ENCODE peak calls at places on chromosome 14, in eight cellular contexts. S, R, N, U, A, W, V and L are unnamed samples.

GRCh38 chr14:77347746-77348145 is 26.9 kb downstream of the GSTZ1 start:
- ATAC-seq in R (no peak), S (no peak), N (no peak), A (no peak), W (no peak), V (no peak), U (peak; percentile 66), L (no peak)

GRCh38 chr14:35556548-35556947 is 22.6 kb downstream of the INSM2 start:
- ATAC-seq in N (no peak), R (no peak), A (no peak), W (no peak), S (no peak), V (no peak), U (no peak), L (no peak)

GRCh38 chr14:50607181-50607580 is 47.2 kb downstream of the ATL1 start:
- ATAC-seq in V (peak; percentile 61), R (no peak), A (no peak), U (peak; percentile 84), N (no peak), W (no peak), S (no peak), L (no peak)

GRCh38 chr14:77043984-77044485 is 15.5 kb upstream of the IRF2BPL start:
- ATAC-seq in S (peak; percentile 14), V (no peak), U (no peak), N (no peak), A (no peak), R (peak; percentile 24), W (no peak), L (no peak)

GRCh38 chr14:65658202-65658601 is 245.7 kb downstream of the FUT8 start:
- ATAC-seq in U (no peak), R (no peak), A (no peak), N (no peak), V (no peak), W (no peak), S (no peak), L (no peak)

GRCh38 chr14:91078095-91078737 is 17.8 kb upstream of the RPS6KA5 start:
- ATAC-seq in V (peak; percentile 98), R (no peak), U (no peak), S (no peak), W (no peak), A (no peak), N (no peak), L (no peak)

GRCh38 chr14:50055461-50056228 is 60.7 kb downstream of the VCPKMT start:
- ATAC-seq in R (no peak), A (peak; percentile 41), U (no peak), W (no peak), N (peak; percentile 52), S (no peak), V (peak; percentile 60), L (no peak)

GRCh38 chr14:72824051-72824450 is 69.8 kb downstream of the DPF3 start:
- ATAC-seq in W (no peak), N (no peak), A (no peak), R (no peak), S (no peak), V (no peak), U (no peak), L (no peak)

GRCh38 chr14:60893916-60894315 is 87.0 kb downstream of the TRMT5 start:
- ATAC-seq in W (no peak), N (no peak), V (no peak), U (no peak), A (peak; percentile 72), R (no peak), S (no peak), L (no peak)

GRCh38 chr14:102318781-102319276 is 717 bp upstream of the ZNF839 start:
- ATAC-seq in W (no peak), R (no peak), N (no peak), U (no peak), A (no peak), V (no peak), S (no peak), L (peak; percentile 6)

GRCh38 chr14:105143451-105144230 is 24.9 kb downstream of the JAG2 start:
- ATAC-seq in V (no peak), S (no peak), N (no peak), A (no peak), U (no peak), R (no peak), W (no peak), L (no peak)

GRCh38 chr14:103668117-103668516 is 39.1 kb downstream of the KLC1 start:
- ATAC-seq in A (no peak), S (no peak), V (no peak), W (no peak), U (no peak), R (no peak), N (no peak), L (no peak)

GRCh38 chr14:64899958-64900357 is 14.3 kb upstream of the CHURC1 start:
- ATAC-seq in S (no peak), V (no peak), R (no peak), W (no peak), U (no peak), N (no peak), A (no peak), L (no peak)

GRCh38 chr14:53391631-53392030 is 238.5 kb upstream of the DDHD1 start:
- ATAC-seq in N (peak; percentile 89), W (no peak), R (no peak), A (no peak), V (no peak), S (no peak), U (no peak), L (no peak)

GRCh38 chr14:100708349-100709217 is 18.1 kb upstream of the DLK1 start:
- ATAC-seq in A (peak; percentile 91), V (no peak), R (peak; percentile 60), U (peak; percentile 67), W (no peak), S (peak; percentile 68), N (peak; percentile 99), L (peak; percentile 38)

GRCh38 chr14:65079788-65080187 is 22.5 kb downstream of the MAX start:
- ATAC-seq in V (no peak), N (no peak), U (no peak), W (no peak), A (no peak), S (no peak), R (no peak), L (no peak)

GRCh38 chr14:69315302-69315701 is 55.3 kb downstream of the GALNT16 start:
- ATAC-seq in V (no peak), A (no peak), N (no peak), U (no peak), W (no peak), R (no peak), S (no peak), L (no peak)

GRCh38 chr14:99522457-99522891 is 41.3 kb downstream of the CCNK start:
- ATAC-seq in N (no peak), A (peak; percentile 11), S (peak; percentile 7), W (peak; percentile 54), U (peak; percentile 63), V (no peak), R (peak; percentile 40), L (peak; percentile 47)

GRCh38 chr14:33307691-33308369 is 369.2 kb downstream of the NPAS3 start:
- ATAC-seq in N (no peak), S (no peak), W (no peak), V (no peak), A (no peak), R (no peak), U (peak; percentile 87), L (peak; percentile 71)

GRCh38 chr14:20428010-20428365 is 8.0 kb downstream of the KLHL33 start:
- ATAC-seq in A (no peak), S (no peak), N (no peak), U (no peak), W (no peak), V (peak; percentile 60), R (peak; percentile 23), L (no peak)

GRCh38 chr14:92787554-92787953 is 6.6 kb upstream of the GOLGA5 start:
- ATAC-seq in U (no peak), V (no peak), R (no peak), N (no peak), W (no peak), A (no peak), S (no peak), L (no peak)

GRCh38 chr14:52949711-52950409 is 990 bp downstream of the FERMT2 start:
- ATAC-seq in U (peak; percentile 58), R (no peak), V (peak; percentile 14), W (no peak), S (peak; percentile 47), A (peak; percentile 13), N (no peak), L (no peak)

GRCh38 chr14:36430662-36431084 is 89.4 kb downstream of the NKX2-1 start:
- ATAC-seq in V (no peak), U (peak; percentile 70), R (no peak), W (no peak), N (no peak), A (no peak), S (peak; percentile 48), L (no peak)

GRCh38 chr14:93964281-93964680 is 12.1 kb downstream of the ASB2 start:
- ATAC-seq in V (no peak), S (no peak), N (no peak), U (no peak), W (no peak), A (no peak), R (no peak), L (no peak)
- H3K27ac ChIP-seq in V (peak overlapping the region; percentile 95), S (no peak overlapping the region), N (no peak overlapping the region), U (no peak overlapping the region), W (no peak overlapping the region), A (no peak overlapping the region), R (no peak overlapping the region), L (peak overlapping the region; percentile 39)

GRCh38 chr14:23183479-23183878 is at the start of gene SLC7A8:
- ATAC-seq in S (peak; percentile 18), V (no peak), U (peak; percentile 85), N (peak; percentile 76), W (no peak), A (peak; percentile 78), R (no peak), L (peak; percentile 85)
- TF ChIP-seq POLR2AphosphoS5 in S (no peak), V (no peak), U (peak; percentile 83), N (peak; percentile 70), W (no peak), A (peak; percentile 100), R (no peak), L (peak; percentile 96)

DNA sequence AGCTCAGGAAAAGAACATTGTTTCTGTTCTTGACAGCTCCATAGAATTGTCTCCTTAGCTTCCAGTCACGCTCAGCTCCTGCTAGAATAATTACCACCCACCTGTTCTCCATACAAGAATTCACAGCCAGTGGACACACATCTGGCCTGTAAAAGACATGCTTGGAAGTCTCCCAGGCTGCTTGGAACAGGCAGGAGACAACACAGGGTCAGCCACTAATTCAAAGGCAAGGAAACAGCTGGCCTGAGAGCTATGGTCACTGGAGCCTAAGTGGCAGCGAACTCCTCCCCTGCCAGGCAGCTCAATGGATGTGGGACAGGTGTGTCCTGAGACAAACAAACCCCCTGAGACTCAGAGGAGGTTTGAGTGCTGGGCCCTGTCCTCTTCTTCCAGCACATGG is 22.9 kb upstream of the LTBP2 start:
- ATAC-seq in A (no peak), N (no peak), U (no peak), V (no peak), R (no peak), S (no peak), W (no peak), L (no peak)
- H3K27ac ChIP-seq in A (no peak overlapping the region), N (no peak overlapping the region), U (no peak overlapping the region), V (no peak overlapping the region), R (no peak overlapping the region), S (no peak overlapping the region), W (no peak overlapping the region), L (no peak overlapping the region)

GRCh38 chr14:80491131-80491530 is 279.8 kb upstream of the DIO2 start:
- ATAC-seq in W (no peak), R (no peak), A (peak; percentile 74), V (peak; percentile 76), N (no peak), U (peak; percentile 89), S (peak; percentile 93), L (peak; percentile 81)
- TF ChIP-seq POLR2AphosphoS5 in W (no peak), R (no peak), A (no peak), V (no peak), N (no peak), U (no peak), S (no peak), L (no peak)